ENCODE peak calls at places on chromosomes 5 and 9, in eight cellular contexts. M is IMR-90, R is tibial artery, C is AG10803, O is colonic mucosa, E is right atrium auricular region, Z is fibroblast of the aortic adventitia, N is hepatocyte. T is an unnamed sample.

GRCh38 chr9:127735530-127736176 is 559 bp upstream of the TOR2A start:
- DNase-seq in M (no peak), R (no peak), C (no peak), O (no peak), E (no peak), Z (peak), N (no peak), T (no peak)

GRCh38 chr5:143433680-143434079 is 30.2 kb upstream of the NR3C1 start:
- DNase-seq in M (no peak), R (no peak), C (no peak), O (no peak), E (no peak), Z (no peak), N (no peak), T (peak)

GRCh38 chr5:14168139-14168792 is 25.1 kb downstream of the TRIO start:
- DNase-seq in M (peak), R (no peak), C (peak), O (no peak), E (no peak), Z (no peak), N (no peak), T (peak)

GRCh38 chr9:33466565-33467495 is 6.9 kb downstream of the NOL6 start:
- DNase-seq in M (peak), R (peak), C (peak), O (peak), E (no peak), Z (peak), N (peak), T (peak)

GRCh38 chr5:16740046-16740445 is 123.2 kb upstream of the RETREG1 start:
- DNase-seq in M (no peak), R (no peak), C (no peak), O (no peak), E (no peak), Z (no peak), N (no peak), T (no peak)

GRCh38 chr5:67004730-67005350 is 191.8 kb downstream of the CD180 start:
- DNase-seq in M (no peak), R (no peak), C (no peak), O (no peak), E (no peak), Z (no peak), N (no peak), T (no peak)

GRCh38 chr5:131328536-131329186 is 64.8 kb downstream of the CDC42SE2 start:
- DNase-seq in M (peak), R (no peak), C (peak), O (no peak), E (no peak), Z (peak), N (peak), T (no peak)

GRCh38 chr9:18422296-18423036 is 51.5 kb upstream of the ADAMTSL1 start:
- DNase-seq in M (no peak), R (no peak), C (no peak), O (no peak), E (no peak), Z (no peak), N (no peak), T (no peak)

GRCh38 chr5:146173597-146173996 is 8.9 kb downstream of the LARS1 start:
- DNase-seq in M (no peak), R (no peak), C (no peak), O (no peak), E (no peak), Z (no peak), N (no peak), T (peak)

GRCh38 chr9:38031594-38031993 is 37.4 kb downstream of the SHB start:
- DNase-seq in M (no peak), R (no peak), C (no peak), O (no peak), E (no peak), Z (no peak), N (peak), T (no peak)

GRCh38 chr5:169107316-169107715 is 193.6 kb downstream of the SLIT3 start:
- DNase-seq in M (no peak), R (no peak), C (peak), O (no peak), E (no peak), Z (peak), N (no peak), T (no peak)

GRCh38 chr5:32551194-32551593 is 34.2 kb upstream of the SUB1 start:
- DNase-seq in M (no peak), R (no peak), C (no peak), O (no peak), E (no peak), Z (no peak), N (no peak), T (no peak)

GRCh38 chr5:129094924-129095797 is 612 bp downstream of the ISOC1 start:
- DNase-seq in M (peak), R (peak), C (peak), O (peak), E (peak), Z (peak), N (peak), T (peak)

GRCh38 chr5:89584339-89584956 is 701.5 kb upstream of the MEF2C start:
- DNase-seq in M (peak), R (no peak), C (peak), O (no peak), E (no peak), Z (peak), N (no peak), T (no peak)

GRCh38 chr5:30343707-30344106 is 849.8 kb upstream of the CDH6 start:
- DNase-seq in M (no peak), R (no peak), C (no peak), O (no peak), E (no peak), Z (no peak), N (no peak), T (no peak)

GRCh38 chr5:126961702-126962101 is 68.7 kb downstream of the MARCHF3 start:
- DNase-seq in M (peak), R (no peak), C (no peak), O (no peak), E (no peak), Z (no peak), N (no peak), T (peak)

GRCh38 chr9:125126019-125126746 is 17.1 kb downstream of the SCAI start:
- DNase-seq in M (peak), R (peak), C (peak), O (peak), E (peak), Z (peak), N (peak), T (peak)

GRCh38 chr5:98258939-98259338 is 514.5 kb upstream of the RGMB start:
- DNase-seq in M (no peak), R (no peak), C (no peak), O (no peak), E (no peak), Z (no peak), N (no peak), T (no peak)

GRCh38 chr9:133132174-133132573 is 11.1 kb upstream of the RALGDS start:
- DNase-seq in M (no peak), R (no peak), C (no peak), O (no peak), E (no peak), Z (no peak), N (no peak), T (no peak)

GRCh38 chr9:108575286-108575685 is 280.5 kb downstream of the ACTL7B start:
- DNase-seq in M (no peak), R (no peak), C (no peak), O (no peak), E (no peak), Z (no peak), N (no peak), T (no peak)

GRCh38 chr9:95343725-95344287 is 26.3 kb upstream of the FANCC start:
- DNase-seq in M (no peak), R (no peak), C (no peak), O (no peak), E (no peak), Z (no peak), N (no peak), T (no peak)

GRCh38 chr9:8715792-8716191 is 916.2 kb upstream of the DMAC1 start:
- DNase-seq in M (no peak), R (no peak), C (no peak), O (no peak), E (no peak), Z (no peak), N (no peak), T (no peak)

GRCh38 chr9:94928696-94929372 is 202.3 kb downstream of the AOPEP start:
- DNase-seq in M (peak), R (no peak), C (no peak), O (no peak), E (no peak), Z (no peak), N (no peak), T (no peak)

GRCh38 chr5:54985301-54986268 is at the start of gene ESM1:
- DNase-seq in M (peak), R (peak), C (peak), O (no peak), E (no peak), Z (peak), N (no peak), T (no peak)

GRCh38 chr5:88707216-88707965 is 175.6 kb downstream of the MEF2C start:
- DNase-seq in M (peak), R (no peak), C (peak), O (no peak), E (no peak), Z (no peak), N (no peak), T (no peak)

GRCh38 chr5:133361922-133362321 is 250.4 kb downstream of the FSTL4 start:
- DNase-seq in M (no peak), R (no peak), C (no peak), O (no peak), E (peak), Z (peak), N (no peak), T (no peak)

GRCh38 chr5:42810905-42811590 is 644 bp downstream of the SELENOP start:
- DNase-seq in M (no peak), R (no peak), C (no peak), O (no peak), E (no peak), Z (no peak), N (no peak), T (no peak)
- H3K4me3 ChIP-seq in M (no peak), R (peak), C (peak), O (peak), E (peak), Z (no peak), N (peak), T (no peak)

GRCh38 chr9:130235558-130236435 is 29.8 kb upstream of the HMCN2 start:
- DNase-seq in M (peak), R (peak), C (peak), O (peak), E (peak), Z (peak), N (peak), T (peak)
- H3K4me3 ChIP-seq in M (no peak), R (peak), C (no peak), O (no peak), E (no peak), Z (no peak), N (no peak), T (no peak)

GRCh38 chr9:111108946-111109345 is 70.7 kb upstream of the LPAR1 start:
- DNase-seq in M (peak), R (no peak), C (peak), O (no peak), E (no peak), Z (peak), N (no peak), T (peak)
- H3K4me3 ChIP-seq in M (no peak), R (no peak), C (no peak), O (no peak), E (no peak), Z (no peak), N (no peak), T (no peak)

GRCh38 chr5:68444048-68444447 is 228.5 kb downstream of the PIK3R1 start:
- DNase-seq in M (no peak), R (no peak), C (no peak), O (no peak), E (no peak), Z (no peak), N (no peak), T (no peak)
- H3K4me3 ChIP-seq in M (no peak), R (no peak), C (no peak), O (no peak), E (no peak), Z (no peak), N (no peak), T (no peak)

GRCh38 chr9:136569526-136570148 is 23.8 kb upstream of the NOTCH1 start:
- DNase-seq in M (no peak), R (no peak), C (no peak), O (no peak), E (no peak), Z (no peak), N (no peak), T (no peak)
- H3K4me3 ChIP-seq in M (no peak), R (no peak), C (no peak), O (no peak), E (no peak), Z (no peak), N (no peak), T (no peak)

DNA sequence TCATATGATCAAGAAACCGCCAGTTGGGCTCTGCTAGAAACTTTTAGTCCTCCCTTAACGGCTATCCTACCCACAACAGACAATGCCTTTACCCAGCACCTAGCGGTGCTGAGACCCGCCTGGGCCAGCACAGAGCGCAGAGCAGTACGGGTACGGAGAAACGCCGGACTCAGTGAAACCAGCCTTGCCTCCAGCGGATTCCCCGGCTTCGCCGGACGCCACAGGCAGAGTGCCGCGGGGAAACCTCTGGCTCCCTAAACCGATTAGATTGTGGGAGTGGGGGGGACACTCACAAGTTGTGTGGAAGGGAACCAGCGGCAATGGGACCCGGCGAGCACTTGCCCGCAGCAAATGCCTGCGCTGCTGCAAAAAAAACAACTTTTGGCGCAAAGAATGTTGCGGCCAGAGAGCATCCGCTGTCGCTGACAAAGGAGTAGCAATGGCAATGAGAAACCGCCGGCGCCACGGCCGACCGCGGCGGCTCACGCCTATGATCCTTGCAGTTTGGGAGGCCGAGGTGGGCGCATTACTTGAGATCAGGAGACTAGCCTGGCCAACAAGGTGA is 88.2 kb downstream of the ANXA2R start:
- DNase-seq in M (peak), R (no peak), C (peak), O (peak), E (no peak), Z (peak), N (no peak), T (peak)
- H3K4me3 ChIP-seq in M (peak), R (peak), C (peak), O (peak), E (peak), Z (peak), N (no peak), T (peak)

DNA sequence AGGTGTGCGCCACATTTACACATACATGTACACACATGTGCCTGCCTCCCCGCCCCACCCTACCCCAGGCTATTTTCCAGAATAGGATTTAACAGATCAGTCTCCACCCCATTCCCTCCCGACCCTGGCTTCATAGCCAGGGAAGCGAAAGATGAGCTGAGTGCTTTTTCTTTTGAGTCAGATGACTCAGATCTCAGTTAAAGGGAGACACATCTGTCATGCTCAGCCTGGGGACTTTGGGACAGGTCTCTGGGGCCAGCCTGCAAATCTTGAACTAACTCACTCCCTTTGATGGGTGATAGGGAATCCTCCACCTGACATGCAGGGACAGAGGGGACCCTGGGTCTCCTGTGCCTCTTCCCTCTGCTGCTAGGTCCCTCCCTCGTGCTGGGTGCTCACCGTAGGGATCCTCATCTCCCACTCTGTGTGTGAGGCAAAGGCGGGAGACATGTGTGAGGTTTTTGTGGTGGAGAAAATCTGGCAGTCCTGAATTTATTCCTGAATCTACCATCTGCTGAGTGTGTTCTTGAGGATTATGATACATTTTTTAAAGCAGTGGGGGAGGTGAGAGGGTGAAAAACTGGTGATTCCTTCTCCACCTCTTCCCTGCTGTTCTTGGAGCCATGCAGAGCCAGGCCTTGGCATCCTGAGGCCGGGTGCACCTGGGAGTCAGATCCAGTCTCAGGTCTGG is 37.6 kb downstream of the NEUROG1 start:
- DNase-seq in M (no peak), R (no peak), C (no peak), O (no peak), E (no peak), Z (no peak), N (no peak), T (no peak)
- H3K4me3 ChIP-seq in M (no peak), R (no peak), C (no peak), O (no peak), E (no peak), Z (no peak), N (no peak), T (no peak)

GRCh38 chr9:12933957-12934356 is 159.1 kb downstream of the LURAP1L start:
- DNase-seq in M (peak), R (no peak), C (peak), O (no peak), E (no peak), Z (peak), N (no peak), T (no peak)
- H3K4me3 ChIP-seq in M (no peak), R (no peak), C (no peak), O (no peak), E (no peak), Z (no peak), N (no peak), T (no peak)

GRCh38 chr5:53041071-53041692 is 52.0 kb downstream of the ITGA2 start:
- DNase-seq in M (peak), R (no peak), C (no peak), O (no peak), E (no peak), Z (peak), N (no peak), T (peak)
- H3K4me3 ChIP-seq in M (no peak), R (no peak), C (no peak), O (no peak), E (no peak), Z (peak), N (no peak), T (peak)

GRCh38 chr9:71742703-71743102 is 25.6 kb downstream of the CEMIP2 start:
- DNase-seq in M (no peak), R (no peak), C (no peak), O (no peak), E (no peak), Z (no peak), N (no peak), T (no peak)
- H3K4me3 ChIP-seq in M (no peak), R (no peak), C (no peak), O (no peak), E (no peak), Z (no peak), N (no peak), T (no peak)

T was measured in GM12865.